ENCODE peak calls at places on chromosomes 3 and 15, in seven cellular contexts. Q, O, T, N, K, U and Y are unnamed samples.

GRCh38 chr3:48573973-48574585 is 10.5 kb upstream of the UCN2 start:
- DNase-seq in Q (no peak), O (no peak), T (no peak), N (no peak), K (no peak), U (no peak), Y (no peak)

GRCh38 chr15:60038111-60038521 is 34.0 kb downstream of the FOXB1 start:
- DNase-seq in Q (no peak), O (no peak), T (peak), N (no peak), K (no peak), U (no peak), Y (no peak)

GRCh38 chr15:40937762-40938529 is 8.8 kb downstream of the DLL4 start:
- DNase-seq in Q (peak), O (peak), T (no peak), N (no peak), K (no peak), U (peak), Y (no peak)

GRCh38 chr3:25594007-25594502 is 70.7 kb downstream of the TOP2B start:
- DNase-seq in Q (no peak), O (no peak), T (peak), N (no peak), K (no peak), U (peak), Y (no peak)

GRCh38 chr15:89192771-89193170 is 28.6 kb downstream of the RLBP1 start:
- DNase-seq in Q (no peak), O (no peak), T (no peak), N (no peak), K (no peak), U (no peak), Y (no peak)

GRCh38 chr15:63481105-63481810 is 23.1 kb upstream of the USP3 start:
- DNase-seq in Q (no peak), O (no peak), T (peak), N (no peak), K (no peak), U (no peak), Y (no peak)

GRCh38 chr15:86138798-86139197 is 59.1 kb downstream of the AGBL1 start:
- DNase-seq in Q (no peak), O (no peak), T (no peak), N (no peak), K (no peak), U (no peak), Y (no peak)

GRCh38 chr15:51380999-51381806 is 39.7 kb downstream of the GLDN start:
- DNase-seq in Q (no peak), O (peak), T (peak), N (peak), K (peak), U (peak), Y (no peak)

GRCh38 chr3:126888186-126888760 is 94.6 kb upstream of the PLXNA1 start:
- DNase-seq in Q (no peak), O (peak), T (peak), N (no peak), K (no peak), U (no peak), Y (peak)

GRCh38 chr3:122101646-122102045 is 46.5 kb downstream of the CD86 start:
- DNase-seq in Q (no peak), O (peak), T (peak), N (no peak), K (peak), U (no peak), Y (peak)